ENCODE peak calls at places on chromosomes 12 and 14, in five cellular contexts. Y is neuronal stem cell, T is IMR-90, R is trophoblast cell, P is mesendoderm. I is an unnamed sample.

GRCh38 chr12:34400423-34400881 is 378.2 kb downstream of the ALG10 start:
- DNase-seq in Y (no peak), T (no peak), R (no peak), P (no peak), I (no peak)

GRCh38 chr12:4169959-4170358 is 103.6 kb upstream of the CCND2 start:
- DNase-seq in Y (no peak), T (no peak), R (no peak), P (no peak), I (no peak)

GRCh38 chr12:99476956-99477355 is 170.6 kb upstream of the GARIN6 start:
- DNase-seq in Y (no peak), T (no peak), R (no peak), P (no peak), I (no peak)

GRCh38 chr14:23123419-23123818 is 4.4 kb upstream of the CEBPE start:
- DNase-seq in Y (no peak), T (no peak), R (no peak), P (no peak), I (no peak)

GRCh38 chr12:94875525-94875924 is 128.0 kb downstream of the NDUFA12 start:
- DNase-seq in Y (no peak), T (no peak), R (no peak), P (peak), I (peak)

GRCh38 chr14:58774531-58774930 is 136.8 kb downstream of the DACT1 start:
- DNase-seq in Y (no peak), T (no peak), R (no peak), P (no peak), I (no peak)

GRCh38 chr14:35747379-35747778 is 61.7 kb downstream of the RALGAPA1 start:
- DNase-seq in Y (no peak), T (peak), R (no peak), P (peak), I (no peak)

GRCh38 chr14:99011385-99011784 is 260.6 kb downstream of the BCL11B start:
- DNase-seq in Y (no peak), T (no peak), R (no peak), P (no peak), I (no peak)

GRCh38 chr14:61322799-61323290 is 1.5 kb downstream of the PRKCH start:
- DNase-seq in Y (no peak), T (peak), R (peak), P (no peak), I (no peak)

GRCh38 chr12:118060301-118061010 is 523 bp downstream of the WSB2 start:
- DNase-seq in Y (no peak), T (no peak), R (no peak), P (no peak), I (peak)

GRCh38 chr14:35247777-35248475 is 44.3 kb upstream of the PSMA6 start:
- DNase-seq in Y (no peak), T (peak), R (no peak), P (peak), I (no peak)

GRCh38 chr12:51264297-51264696 is 5.9 kb downstream of the SMAGP start:
- DNase-seq in Y (no peak), T (no peak), R (peak), P (no peak), I (no peak)

GRCh38 chr12:51270067-51270846 is at the start of gene SMAGP:
- DNase-seq in Y (peak), T (peak), R (peak), P (peak), I (peak)

GRCh38 chr12:51265024-51265423 is 5.2 kb downstream of the SMAGP start:
- DNase-seq in Y (no peak), T (no peak), R (no peak), P (no peak), I (no peak)

GRCh38 chr12:51270847-51271518 is 768 bp upstream of the SMAGP start:
- DNase-seq in Y (no peak), T (peak), R (peak), P (peak), I (no peak)

GRCh38 chr12:51269174-51270066 is 795 bp downstream of the SMAGP start:
- DNase-seq in Y (peak), T (no peak), R (peak), P (peak), I (peak)
- H4K8ac ChIP-seq in Y (no peak), T (peak), R (peak), P (no peak), I (no peak)

DNA sequence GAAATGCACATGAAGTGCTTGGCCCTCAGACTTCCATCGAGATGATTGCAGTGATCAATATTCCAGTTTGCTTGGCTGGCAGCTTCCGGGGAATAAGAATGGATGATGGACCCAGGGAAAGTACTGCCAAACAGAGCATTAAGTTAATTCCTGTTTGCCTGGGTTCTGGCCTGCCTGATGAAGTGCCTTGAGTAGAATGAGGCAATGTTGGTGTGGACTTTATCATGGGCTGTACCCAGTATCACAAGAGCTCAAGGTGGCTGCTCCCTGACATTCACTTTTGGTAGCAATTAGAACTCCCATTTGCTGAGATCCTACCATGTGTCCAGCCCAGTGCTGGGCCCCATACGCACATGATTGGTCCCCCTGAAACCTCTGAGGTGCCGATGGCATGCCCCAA is 80.7 kb downstream of the SLC25A47 start:
- DNase-seq in Y (no peak), T (no peak), R (no peak), P (no peak), I (no peak)
- H4K8ac ChIP-seq in Y (no peak), T (no peak), R (no peak), P (no peak), I (no peak)

GRCh38 chr14:28300356-28300755 is 466.2 kb upstream of the FOXG1 start:
- DNase-seq in Y (no peak), T (no peak), R (no peak), P (no peak), I (no peak)

GRCh38 chr14:28297559-28297958 is 469.0 kb upstream of the FOXG1 start:
- DNase-seq in Y (no peak), T (no peak), R (no peak), P (no peak), I (no peak)

GRCh38 chr14:28299227-28299626 is 467.4 kb upstream of the FOXG1 start:
- DNase-seq in Y (no peak), T (no peak), R (no peak), P (no peak), I (no peak)

GRCh38 chr14:28298156-28298555 is 468.4 kb upstream of the FOXG1 start:
- DNase-seq in Y (no peak), T (no peak), R (no peak), P (no peak), I (no peak)

GRCh38 chr14:28294834-28295440 is 471.6 kb upstream of the FOXG1 start:
- DNase-seq in Y (no peak), T (no peak), R (no peak), P (peak), I (no peak)
- H4K8ac ChIP-seq in Y (no peak), T (no peak), R (no peak), P (no peak), I (no peak)

GRCh38 chr14:102922490-102923200 is at the start of gene AMN:
- DNase-seq in Y (no peak), T (no peak), R (peak), P (no peak), I (peak)
- H4K8ac ChIP-seq in Y (no peak), T (no peak), R (no peak), P (no peak), I (no peak)

GRCh38 chr14:54776361-54777001 is 126.1 kb downstream of the GCH1 start:
- DNase-seq in Y (no peak), T (peak), R (no peak), P (no peak), I (no peak)

GRCh38 chr14:54773171-54774006 is 129.2 kb downstream of the GCH1 start:
- DNase-seq in Y (peak), T (peak), R (peak), P (peak), I (peak)

GRCh38 chr14:54775486-54776100 is 127.0 kb downstream of the GCH1 start:
- DNase-seq in Y (no peak), T (no peak), R (no peak), P (no peak), I (no peak)

GRCh38 chr14:54772451-54772881 is 130.2 kb downstream of the GCH1 start:
- DNase-seq in Y (no peak), T (peak), R (peak), P (no peak), I (no peak)

GRCh38 chr14:54774824-54775223 is 127.8 kb downstream of the GCH1 start:
- DNase-seq in Y (no peak), T (no peak), R (no peak), P (no peak), I (no peak)
- H4K8ac ChIP-seq in Y (no peak), T (peak), R (no peak), P (no peak), I (no peak)

GRCh38 chr12:25436206-25436912 is 116.7 kb downstream of the LMNTD1 start:
- DNase-seq in Y (peak), T (peak), R (peak), P (peak), I (peak)
- H4K8ac ChIP-seq in Y (no peak), T (peak), R (peak), P (no peak), I (no peak)

I was measured in H9.